ENCODE peak calls at places on chromosomes 3 and 15, in seven cellular contexts. T is mammary epithelial cell, Y is GM13976, Z is astrocyte of the spinal cord, A is fibroblast of pulmonary artery, V is foreskin keratinocyte, P is PC-9. J is an unnamed sample.

GRCh38 chr3:57097536-57097935 is 37.1 kb downstream of the SPATA12 start:
- DNase-seq in T (no peak), Y (no peak), Z (no peak), A (no peak), V (no peak), P (no peak), J (no peak)

GRCh38 chr3:39809995-39810595 is 686 bp downstream of the MYRIP start:
- DNase-seq in T (no peak), Y (peak; percentile 24), Z (no peak), A (no peak), V (no peak), P (no peak), J (no peak)

GRCh38 chr3:103083848-103084631 is 649.2 kb downstream of the ZPLD1 start:
- DNase-seq in T (no peak), Y (no peak), Z (no peak), A (no peak), V (no peak), P (no peak), J (no peak)

GRCh38 chr3:177196473-177197040 is 725 bp downstream of the TBL1XR1 start:
- DNase-seq in T (no peak), Y (peak; percentile 57), Z (peak; percentile 58), A (peak; percentile 51), V (no peak), P (peak; percentile 33), J (peak; percentile 74)

GRCh38 chr3:15330031-15330596 is 2.3 kb downstream of the SH3BP5 start:
- DNase-seq in T (peak; percentile 28), Y (no peak), Z (peak; percentile 75), A (peak; percentile 81), V (no peak), P (no peak), J (peak; percentile 88)

GRCh38 chr15:35466476-35466875 is 79.5 kb downstream of the DPH6 start:
- DNase-seq in T (no peak), Y (no peak), Z (no peak), A (no peak), V (no peak), P (no peak), J (no peak)

GRCh38 chr15:98983333-98983732 is 24.3 kb downstream of the PGPEP1L start:
- DNase-seq in T (peak; percentile 83), Y (no peak), Z (peak; percentile 77), A (peak; percentile 67), V (peak; percentile 79), P (peak; percentile 24), J (no peak)

GRCh38 chr15:91853968-91854943 is 748 bp downstream of the SLCO3A1 start:
- DNase-seq in T (peak; percentile 47), Y (peak; percentile 35), Z (peak; percentile 10), A (peak; percentile 11), V (peak; percentile 43), P (peak; percentile 51), J (peak; percentile 74)

GRCh38 chr3:71968491-71968890 is 183.5 kb upstream of the PROK2 start:
- DNase-seq in T (no peak), Y (no peak), Z (no peak), A (no peak), V (no peak), P (no peak), J (no peak)

GRCh38 chr15:84685304-84685703 is 27.3 kb upstream of the NMB start:
- DNase-seq in T (peak; percentile 84), Y (no peak), Z (peak; percentile 84), A (peak; percentile 90), V (peak; percentile 81), P (peak; percentile 59), J (no peak)

GRCh38 chr3:27195059-27195458 is 174.1 kb downstream of the NEK10 start:
- DNase-seq in T (no peak), Y (no peak), Z (peak; percentile 59), A (no peak), V (no peak), P (no peak), J (no peak)

GRCh38 chr15:62545392-62546227 is 380.5 kb upstream of the C2CD4B start:
- DNase-seq in T (peak; percentile 13), Y (no peak), Z (peak; percentile 25), A (peak; percentile 79), V (peak; percentile 37), P (no peak), J (peak; percentile 79)

GRCh38 chr3:19934098-19934566 is at the start of gene EFHB:
- DNase-seq in T (peak; percentile 61), Y (no peak), Z (peak; percentile 27), A (peak; percentile 38), V (peak; percentile 50), P (peak; percentile 45), J (no peak)

GRCh38 chr15:79682285-79682684 is 214.5 kb downstream of the MTHFS start:
- DNase-seq in T (peak; percentile 11), Y (no peak), Z (peak; percentile 75), A (peak; percentile 84), V (no peak), P (no peak), J (no peak)

GRCh38 chr3:55014081-55014480 is 86.2 kb upstream of the LRTM1 start:
- DNase-seq in T (no peak), Y (no peak), Z (peak; percentile 42), A (no peak), V (no peak), P (no peak), J (no peak)

GRCh38 chr3:55017876-55018275 is 90.0 kb upstream of the LRTM1 start:
- DNase-seq in T (no peak), Y (no peak), Z (no peak), A (no peak), V (no peak), P (no peak), J (no peak)

GRCh38 chr3:55012091-55012490 is 84.2 kb upstream of the LRTM1 start:
- DNase-seq in T (no peak), Y (no peak), Z (no peak), A (no peak), V (no peak), P (no peak), J (no peak)

GRCh38 chr3:55009372-55009771 is 81.5 kb upstream of the LRTM1 start:
- DNase-seq in T (no peak), Y (no peak), Z (no peak), A (no peak), V (no peak), P (no peak), J (no peak)

GRCh38 chr3:55013145-55013544 is 85.3 kb upstream of the LRTM1 start:
- DNase-seq in T (peak; percentile 3), Y (no peak), Z (peak; percentile 55), A (peak; percentile 49), V (no peak), P (no peak), J (no peak)
- TF ChIP-seq CTCF in T (no peak), Y (no peak), Z (peak; percentile 28), A (peak; percentile 22), V (peak; percentile 33), P (no peak), J (no peak)

GRCh38 chr3:52278510-52279069 is at the start of gene WDR82:
- DNase-seq in T (peak; percentile 91), Y (peak; percentile 97), Z (peak; percentile 94), A (peak; percentile 94), V (peak; percentile 80), P (peak; percentile 96), J (peak; percentile 98)

GRCh38 chr3:52281980-52282801 is 3.7 kb upstream of the WDR82 start:
- DNase-seq in T (no peak), Y (no peak), Z (no peak), A (no peak), V (no peak), P (no peak), J (no peak)

GRCh38 chr3:52277071-52277964 is 1.1 kb downstream of the WDR82 start:
- DNase-seq in T (peak; percentile 40), Y (peak; percentile 67), Z (peak; percentile 50), A (peak; percentile 74), V (no peak), P (peak; percentile 58), J (no peak)

GRCh38 chr3:52277972-52278509 is 408 bp downstream of the WDR82 start:
- DNase-seq in T (no peak), Y (peak; percentile 69), Z (peak; percentile 53), A (peak; percentile 46), V (peak; percentile 67), P (no peak), J (no peak)

DNA sequence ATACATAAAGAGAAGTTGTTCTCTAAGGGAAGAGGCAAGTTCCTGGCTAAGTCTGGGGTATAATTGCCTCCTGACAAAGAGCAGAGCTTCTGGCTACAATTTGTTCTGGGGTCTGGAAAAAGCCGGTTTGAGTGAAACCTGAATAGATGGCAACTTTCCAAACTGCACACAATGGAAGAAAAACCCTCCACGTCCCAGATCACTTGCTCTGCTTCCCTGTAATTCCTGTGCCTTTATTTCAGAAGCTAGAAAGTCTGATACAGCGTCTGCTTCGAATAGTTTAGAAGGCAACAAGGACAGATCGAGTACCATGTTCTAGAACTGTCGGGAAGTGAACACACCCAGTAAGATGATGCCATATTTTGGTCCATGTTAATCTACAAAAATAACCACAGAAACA is 1.6 kb upstream of the WDR82 start:
- DNase-seq in T (peak; percentile 23), Y (no peak), Z (peak; percentile 41), A (peak; percentile 70), V (no peak), P (no peak), J (no peak)
- TF ChIP-seq CTCF in T (no peak), Y (no peak), Z (no peak), A (no peak), V (no peak), P (no peak), J (no peak)

DNA sequence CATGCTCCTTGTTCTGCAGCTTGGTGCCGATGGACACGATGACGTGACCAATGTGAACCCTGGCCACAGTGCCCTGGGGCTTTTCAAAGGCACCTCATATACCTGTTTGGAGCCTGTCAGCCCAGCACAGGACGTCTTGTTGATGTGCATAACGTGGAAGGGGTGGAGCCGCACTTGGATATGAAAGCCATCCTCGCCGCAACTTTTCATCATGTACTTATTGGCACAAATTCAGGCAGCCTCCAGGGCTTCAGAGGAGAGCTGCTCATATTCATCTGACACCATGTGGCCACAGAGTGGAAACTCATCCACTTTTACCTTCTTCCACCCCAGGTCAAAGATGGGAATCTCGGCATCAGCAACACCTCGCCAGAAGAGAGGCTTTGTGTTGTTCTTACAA is 24.7 kb downstream of the POPDC2 start:
- DNase-seq in T (no peak), Y (no peak), Z (no peak), A (no peak), V (no peak), P (no peak), J (no peak)
- TF ChIP-seq CTCF in T (no peak), Y (no peak), Z (no peak), A (no peak), V (peak; percentile 19), P (no peak), J (no peak)

DNA sequence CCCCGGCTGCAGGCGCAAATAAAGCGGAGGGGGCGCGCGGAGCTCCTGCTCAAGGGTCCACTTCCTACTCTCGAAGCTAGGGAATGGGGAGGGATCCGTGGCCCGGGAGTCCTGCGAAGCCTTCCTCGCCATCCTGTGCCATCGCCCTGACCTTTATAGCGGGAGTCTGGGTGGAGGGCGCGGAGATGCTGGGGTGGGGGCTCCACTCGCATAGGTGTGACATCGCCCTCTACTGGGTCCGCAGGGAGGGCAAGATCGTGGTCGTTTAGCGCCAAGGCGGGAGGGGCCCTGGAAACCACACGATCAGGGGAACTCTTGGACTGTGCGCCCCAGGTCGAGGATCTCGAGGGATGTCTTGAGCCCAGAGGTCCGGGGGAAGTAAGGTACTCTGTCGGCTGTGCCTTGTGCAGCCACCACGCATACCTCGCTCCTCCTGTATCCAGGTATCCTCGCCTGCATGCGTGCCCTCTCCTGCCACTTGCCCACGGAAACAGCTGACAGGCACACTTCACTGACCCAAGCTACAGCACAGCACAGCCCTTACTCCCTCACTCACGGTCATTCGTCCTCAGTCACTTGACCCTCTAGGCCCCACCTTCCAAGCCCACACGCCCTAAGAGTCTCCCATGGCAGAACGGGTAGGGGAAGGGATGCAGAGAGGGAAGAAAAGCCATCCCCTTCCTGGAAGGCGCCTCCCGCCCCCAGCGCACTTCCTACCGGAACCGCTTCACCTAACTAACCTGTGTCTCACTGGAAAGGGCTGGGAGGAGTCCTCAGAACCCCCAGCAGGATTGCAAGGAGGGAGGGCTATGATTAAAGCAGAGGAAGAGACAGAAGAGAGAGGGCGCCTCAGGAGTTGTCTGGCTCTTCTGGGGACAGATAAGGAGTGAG is 22.7 kb downstream of the EPHB3 start:
- DNase-seq in T (no peak), Y (no peak), Z (no peak), A (no peak), V (peak; percentile 44), P (no peak), J (no peak)
- TF ChIP-seq CTCF in T (peak; percentile 22), Y (no peak), Z (peak; percentile 45), A (no peak), V (peak; percentile 48), P (no peak), J (no peak)

J was measured in suprapubic skin.